ENCODE peak calls at places on chromosome 3, in eight cellular contexts. Y, O, M, B, U, P, W and Q are unnamed samples.

GRCh38 chr3:11509175-11510000 is 134.3 kb downstream of the VGLL4 start:
- DNase-seq in W (peak), B (peak), Y (no peak), U (no peak), O (peak), P (peak), M (peak), Q (peak)

GRCh38 chr3:131711114-131711786 is 208.5 kb upstream of the MRPL3 start:
- DNase-seq in U (no peak), Y (no peak), P (no peak), W (no peak), O (no peak), M (no peak), B (no peak), Q (no peak)

GRCh38 chr3:13145826-13146642 is 72.8 kb upstream of the IQSEC1 start:
- DNase-seq in P (no peak), O (peak), M (no peak), B (no peak), W (no peak), U (no peak), Y (no peak), Q (no peak)

GRCh38 chr3:42035816-42036482 is 55.2 kb upstream of the TRAK1 start:
- DNase-seq in W (peak), M (peak), O (no peak), U (no peak), B (no peak), Y (no peak), P (no peak), Q (no peak)

GRCh38 chr3:124157000-124157712 is 165.2 kb upstream of the ROPN1 start:
- DNase-seq in U (no peak), Y (no peak), B (no peak), P (no peak), O (no peak), M (no peak), W (no peak), Q (no peak)

GRCh38 chr3:23712656-23713559 is 92.8 kb upstream of the UBE2E1 start:
- DNase-seq in W (peak), P (peak), O (peak), U (no peak), M (no peak), Y (no peak), B (peak), Q (peak)

GRCh38 chr3:180275176-180275575 is 238.4 kb upstream of the PEX5L start:
- DNase-seq in O (no peak), Y (no peak), U (no peak), W (no peak), M (no peak), P (peak), B (no peak), Q (no peak)

GRCh38 chr3:31408720-31409119 is 124.0 kb upstream of the STT3B start:
- DNase-seq in O (no peak), P (no peak), U (no peak), B (no peak), M (no peak), Y (no peak), W (no peak), Q (no peak)

GRCh38 chr3:78906245-78906644 is 861.6 kb downstream of the ROBO1 start:
- DNase-seq in B (no peak), P (no peak), O (no peak), M (no peak), Y (no peak), W (no peak), U (no peak), Q (no peak)

GRCh38 chr3:171646357-171647133 is 163.7 kb downstream of the PLD1 start:
- DNase-seq in P (peak), M (no peak), Y (no peak), B (peak), O (no peak), W (peak), U (no peak), Q (peak)

GRCh38 chr3:54714035-54714434 is 213.8 kb downstream of the LRTM1 start:
- DNase-seq in U (no peak), Y (no peak), O (no peak), B (no peak), W (no peak), P (no peak), M (no peak), Q (no peak)

GRCh38 chr3:52396011-52396906 is 48.6 kb downstream of the SEMA3G start:
- DNase-seq in B (no peak), O (no peak), U (no peak), W (no peak), Y (no peak), P (no peak), M (peak), Q (peak)

GRCh38 chr3:126476976-126477330 is 1.3 kb upstream of the ZXDC start:
- DNase-seq in B (no peak), O (no peak), U (no peak), Y (no peak), P (no peak), M (no peak), W (no peak), Q (no peak)

GRCh38 chr3:52225452-52226228 is at the start of gene TLR9:
- DNase-seq in O (peak), M (no peak), P (no peak), U (no peak), Y (no peak), B (no peak), W (no peak), Q (no peak)

GRCh38 chr3:172627057-172627809 is 83.6 kb downstream of the NCEH1 start:
- DNase-seq in P (peak), Y (no peak), W (peak), B (no peak), U (no peak), M (no peak), O (no peak), Q (no peak)

GRCh38 chr3:152452318-152452717 is 183.6 kb downstream of the MBNL1 start:
- DNase-seq in M (no peak), Y (no peak), U (no peak), W (no peak), B (no peak), O (no peak), P (no peak), Q (no peak)

GRCh38 chr3:46361408-46362283 is 7.7 kb downstream of the CCR2 start:
- DNase-seq in O (no peak), W (no peak), U (no peak), B (no peak), M (peak), P (peak), Y (no peak), Q (peak)

GRCh38 chr3:49747792-49748480 is 24.2 kb upstream of the GMPPB start:
- DNase-seq in P (no peak), O (no peak), U (no peak), W (peak), B (peak), M (no peak), Y (no peak), Q (no peak)

GRCh38 chr3:129616713-129617112 is 10.2 kb upstream of the PLXND1 start:
- DNase-seq in M (no peak), U (no peak), Y (no peak), P (peak), O (peak), B (no peak), W (peak), Q (peak)

GRCh38 chr3:179560791-179561190 is 1.9 kb upstream of the ACTL6A start:
- DNase-seq in U (no peak), W (no peak), B (no peak), O (no peak), P (no peak), M (no peak), Y (no peak), Q (no peak)

GRCh38 chr3:29275309-29275708 is 5.6 kb upstream of the RBMS3 start:
- DNase-seq in W (peak), M (peak), P (peak), U (no peak), O (peak), Y (no peak), B (peak), Q (peak)

GRCh38 chr3:72055436-72055835 is 270.5 kb upstream of the PROK2 start:
- DNase-seq in P (no peak), W (no peak), M (no peak), B (no peak), U (no peak), Y (no peak), O (no peak), Q (no peak)

GRCh38 chr3:45480871-45481270 is 92.5 kb downstream of the LARS2 start:
- DNase-seq in O (no peak), U (no peak), Y (no peak), W (no peak), M (no peak), P (peak), B (no peak), Q (no peak)

GRCh38 chr3:127195417-127195816 is 2.5 kb downstream of the PRR23E start:
- DNase-seq in P (no peak), M (no peak), W (no peak), B (no peak), Y (no peak), U (no peak), O (no peak), Q (no peak)

GRCh38 chr3:47244531-47245100 is 38.0 kb downstream of the KIF9 start:
- DNase-seq in B (no peak), U (no peak), W (no peak), O (no peak), Y (no peak), P (no peak), M (no peak), Q (no peak)

GRCh38 chr3:37074178-37074577 is 80.9 kb downstream of the MLH1 start:
- DNase-seq in B (peak), M (no peak), Y (no peak), O (no peak), U (no peak), W (peak), P (peak), Q (no peak)

GRCh38 chr3:58021072-58021959 is 13.1 kb downstream of the FLNB start:
- DNase-seq in U (no peak), M (no peak), W (no peak), B (no peak), P (no peak), O (no peak), Y (no peak), Q (no peak)

GRCh38 chr3:146037697-146038096 is 123.3 kb downstream of the PLOD2 start:
- DNase-seq in W (peak), O (no peak), U (no peak), Y (no peak), P (peak), B (no peak), M (no peak), Q (no peak)

GRCh38 chr3:63364909-63365308 is 86.8 kb downstream of the SYNPR start:
- DNase-seq in B (no peak), P (no peak), O (no peak), M (no peak), U (no peak), Y (no peak), W (no peak), Q (no peak)

GRCh38 chr3:57060089-57060829 is at the start of gene SPATA12:
- DNase-seq in M (peak), U (no peak), P (peak), W (peak), O (peak), Y (no peak), B (peak), Q (peak)

GRCh38 chr3:150871192-150871591 is 34.0 kb downstream of the MINDY4B start:
- DNase-seq in P (no peak), M (no peak), U (no peak), Y (no peak), O (no peak), W (no peak), B (no peak), Q (no peak)

GRCh38 chr3:44130249-44130648 is 111.4 kb upstream of the TOPAZ1 start:
- DNase-seq in M (no peak), O (no peak), B (no peak), W (no peak), Y (no peak), P (no peak), U (no peak), Q (no peak)

GRCh38 chr3:87309601-87310000 is 33.2 kb upstream of the POU1F1 start:
- DNase-seq in P (no peak), O (no peak), U (no peak), Y (no peak), B (no peak), M (no peak), W (no peak), Q (no peak)